ENCODE peak calls at places on chromosomes 12 and 14, in five cellular contexts. One of them, this sample, is unnamed.

GRCh38 chr12:89154743-89155530 is 197.4 kb downstream of the DUSP6 start:
- DNase-seq in heart right ventricle: no peak
- DNase-seq in NAMALWA: no peak
- DNase-seq in Panc1: no peak
- DNase-seq in Right ventricle myocardium superior: no peak
- DNase-seq in this sample: no peak

GRCh38 chr12:29133141-29133540 is 15.9 kb upstream of the FAR2 start:
- DNase-seq in heart right ventricle: no peak
- DNase-seq in NAMALWA: no peak
- DNase-seq in Panc1: no peak
- DNase-seq in Right ventricle myocardium superior: no peak
- DNase-seq in this sample: no peak

GRCh38 chr14:69101331-69101826 is 51.5 kb downstream of the DCAF5 start:
- DNase-seq in heart right ventricle: peak
- DNase-seq in NAMALWA: peak
- DNase-seq in Panc1: no peak
- DNase-seq in Right ventricle myocardium superior: no peak
- DNase-seq in this sample: peak

GRCh38 chr14:80315681-80316080 is 104.4 kb upstream of the DIO2 start:
- DNase-seq in heart right ventricle: no peak
- DNase-seq in NAMALWA: no peak
- DNase-seq in Panc1: no peak
- DNase-seq in Right ventricle myocardium superior: no peak
- DNase-seq in this sample: no peak

GRCh38 chr14:23020143-23021128 is 10.5 kb upstream of the C14orf93 start:
- DNase-seq in heart right ventricle: no peak
- DNase-seq in NAMALWA: no peak
- DNase-seq in Panc1: no peak
- DNase-seq in Right ventricle myocardium superior: no peak
- DNase-seq in this sample: no peak

GRCh38 chr14:66745078-66745477 is 237.1 kb downstream of the GPHN start:
- DNase-seq in heart right ventricle: no peak
- DNase-seq in NAMALWA: no peak
- DNase-seq in Panc1: no peak
- DNase-seq in Right ventricle myocardium superior: no peak
- DNase-seq in this sample: no peak

GRCh38 chr12:89662623-89663022 is 46.0 kb downstream of the ATP2B1 start:
- DNase-seq in heart right ventricle: no peak
- DNase-seq in NAMALWA: no peak
- DNase-seq in Panc1: no peak
- DNase-seq in Right ventricle myocardium superior: no peak
- DNase-seq in this sample: no peak

GRCh38 chr12:72089678-72090077 is 151.0 kb downstream of the TPH2 start:
- DNase-seq in heart right ventricle: no peak
- DNase-seq in NAMALWA: no peak
- DNase-seq in Panc1: no peak
- DNase-seq in Right ventricle myocardium superior: no peak
- DNase-seq in this sample: no peak

GRCh38 chr12:54010972-54011664 is 2.3 kb downstream of the HOXC8 start:
- DNase-seq in heart right ventricle: no peak
- DNase-seq in NAMALWA: no peak
- DNase-seq in Panc1: no peak
- DNase-seq in Right ventricle myocardium superior: no peak
- DNase-seq in this sample: no peak

GRCh38 chr14:99574099-99574880 is 29.7 kb downstream of the CCDC85C start:
- DNase-seq in heart right ventricle: peak
- DNase-seq in NAMALWA: peak
- DNase-seq in Panc1: no peak
- DNase-seq in Right ventricle myocardium superior: peak
- DNase-seq in this sample: no peak

GRCh38 chr14:91252901-91253794 is 8.6 kb upstream of the GPR68 start:
- DNase-seq in heart right ventricle: no peak
- DNase-seq in NAMALWA: no peak
- DNase-seq in Panc1: no peak
- DNase-seq in Right ventricle myocardium superior: peak
- DNase-seq in this sample: peak

This sample was measured in GM12865.